ENCODE peak calls at places on chromosomes 16 and 17, in nine cellular contexts. W is NCI-H446; K is non-pigmented ciliary epithelial cell; A is EL; Z is skeletal muscle cell; F is neuronal stem cell; L is heart left ventricle; I is stimulated activated CD8-positive, alpha-beta memory T cell treated with anti-CD3 and anti-CD28 coated beads, Interleukin-4, amount 100 ng/mL, for 24 hours; D is substantia nigra. Y is an unnamed sample.
A peak's percentile ranks its signal among the peaks of the same experiment; 100 is the strongest.

GRCh38 chr17:83080641-83081560 is 1.5 kb downstream of the METRNL start:
- DNase-seq in W (no peak), K (no peak), A (peak; percentile 48), Z (no peak), F (no peak), L (peak; percentile 55), I (peak; percentile 45), D (no peak), Y (peak; percentile 71)

GRCh38 chr17:40097087-40097486 is 3.3 kb downstream of the NR1D1 start:
- DNase-seq in W (no peak), K (no peak), A (no peak), Z (no peak), F (no peak), L (no peak), I (no peak), D (no peak), Y (no peak)

GRCh38 chr16:80614908-80615696 is 74.3 kb downstream of the DYNLRB2 start:
- DNase-seq in W (no peak), K (peak; percentile 94), A (peak; percentile 94), Z (peak; percentile 83), F (no peak), L (no peak), I (no peak), D (no peak), Y (peak; percentile 63)

GRCh38 chr16:88686439-88687253 is at the start of gene SNAI3:
- DNase-seq in W (peak; percentile 59), K (no peak), A (peak; percentile 59), Z (no peak), F (peak; percentile 85), L (peak; percentile 83), I (peak; percentile 80), D (no peak), Y (peak; percentile 77)

GRCh38 chr16:77531741-77532140 is 96.9 kb upstream of the ADAMTS18 start:
- DNase-seq in W (no peak), K (peak; percentile 77), A (peak; percentile 30), Z (peak; percentile 20), F (no peak), L (no peak), I (no peak), D (no peak), Y (peak; percentile 4)

GRCh38 chr16:73778872-73779271 is 517.7 kb upstream of the PSMD7 start:
- DNase-seq in W (peak; percentile 68), K (no peak), A (no peak), Z (no peak), F (no peak), L (no peak), I (no peak), D (no peak), Y (no peak)

GRCh38 chr16:4882261-4882632 is 35.0 kb downstream of the UBN1 start:
- DNase-seq in W (peak; percentile 36), K (no peak), A (no peak), Z (peak; percentile 10), F (no peak), L (no peak), I (no peak), D (no peak), Y (peak; percentile 47)

GRCh38 chr17:57045868-57046671 is 39.0 kb upstream of the AKAP1 start:
- DNase-seq in W (no peak), K (no peak), A (peak; percentile 32), Z (no peak), F (no peak), L (no peak), I (peak; percentile 36), D (no peak), Y (peak; percentile 26)

GRCh38 chr17:42142371-42142896 is 12.4 kb downstream of the RAB5C start:
- DNase-seq in W (no peak), K (peak; percentile 55), A (peak; percentile 87), Z (peak; percentile 31), F (no peak), L (peak; percentile 61), I (no peak), D (no peak), Y (peak; percentile 63)

GRCh38 chr16:22206847-22207714 is 1.0 kb downstream of the EEF2K start:
- DNase-seq in W (peak; percentile 81), K (no peak), A (peak; percentile 67), Z (no peak), F (no peak), L (peak; percentile 91), I (peak; percentile 73), D (peak; percentile 19), Y (peak; percentile 57)

GRCh38 chr16:24499193-24499814 is 40.1 kb upstream of the RBBP6 start:
- DNase-seq in W (peak; percentile 10), K (no peak), A (peak; percentile 48), Z (no peak), F (peak; percentile 57), L (no peak), I (no peak), D (no peak), Y (no peak)

GRCh38 chr17:50169121-50169764 is 3.4 kb downstream of the SGCA start:
- DNase-seq in W (peak; percentile 43), K (no peak), A (peak; percentile 78), Z (no peak), F (peak; percentile 84), L (peak; percentile 52), I (peak; percentile 28), D (no peak), Y (peak; percentile 81)

GRCh38 chr17:50180066-50180465 is 14.3 kb downstream of the SGCA start:
- DNase-seq in W (no peak), K (no peak), A (no peak), Z (no peak), F (no peak), L (peak; percentile 18), I (no peak), D (no peak), Y (no peak)

Y was measured in foreskin fibroblast.